ENCODE peak calls at places on chromosomes 11 and 22, in seven cellular contexts. Q, V, X, J, A, G and T are unnamed samples.

GRCh38 chr22:32355760-32356159 is 1.9 kb upstream of the RFPL3 start:
- DNase-seq in V (no peak), A (peak; percentile 28), X (no peak), Q (no peak), J (no peak), G (no peak), T (no peak)

GRCh38 chr22:28442951-28443876 is 236.4 kb downstream of the TTC28 start:
- DNase-seq in J (peak; percentile 81), X (peak; percentile 70), A (peak; percentile 43), Q (peak; percentile 64), G (peak; percentile 76), V (no peak), T (peak; percentile 52)

GRCh38 chr11:44592125-44592643 is 26.7 kb downstream of the CD82 start:
- DNase-seq in Q (peak; percentile 54), X (peak; percentile 66), G (no peak), V (no peak), A (no peak), J (no peak), T (no peak)

GRCh38 chr11:4466168-4466891 is 16.1 kb upstream of the OR52K1 start:
- DNase-seq in A (no peak), V (no peak), X (no peak), G (no peak), J (no peak), Q (no peak), T (no peak)

GRCh38 chr22:24563246-24563645 is 7.4 kb downstream of the SNRPD3 start:
- DNase-seq in J (no peak), A (no peak), V (no peak), X (no peak), Q (no peak), G (no peak), T (no peak)

GRCh38 chr11:128891410-128891861 is 280 bp downstream of the KCNJ5 start:
- DNase-seq in J (no peak), V (no peak), G (no peak), Q (no peak), X (no peak), A (no peak), T (no peak)

GRCh38 chr11:12066056-12066798 is 44.2 kb upstream of the MICAL2 start:
- DNase-seq in A (peak; percentile 99), Q (peak; percentile 65), G (no peak), J (no peak), V (no peak), X (peak; percentile 67), T (peak; percentile 91)

GRCh38 chr11:130648601-130649000 is 200.2 kb downstream of the ADAMTS15 start:
- DNase-seq in X (no peak), Q (no peak), G (peak; percentile 55), J (no peak), V (no peak), A (no peak), T (no peak)

GRCh38 chr22:19149047-19149883 is 827 bp downstream of the GSC2 start:
- DNase-seq in Q (no peak), V (peak; percentile 19), A (no peak), X (no peak), J (no peak), G (no peak), T (no peak)

GRCh38 chr11:105181100-105181499 is 41.5 kb upstream of the CARD18 start:
- DNase-seq in J (no peak), A (peak; percentile 70), V (no peak), Q (peak; percentile 24), X (no peak), G (no peak), T (peak; percentile 47)

GRCh38 chr11:112744041-112744440 is 217.2 kb upstream of the NCAM1 start:
- DNase-seq in X (no peak), J (no peak), V (no peak), Q (no peak), G (no peak), A (no peak), T (no peak)

GRCh38 chr11:12813371-12814225 is 139.4 kb downstream of the TEAD1 start:
- DNase-seq in V (no peak), Q (no peak), G (no peak), J (no peak), X (no peak), A (peak; percentile 66), T (no peak)

GRCh38 chr11:20360650-20361049 is 2.9 kb upstream of the HTATIP2 start:
- DNase-seq in Q (peak; percentile 25), J (no peak), A (peak; percentile 30), G (no peak), V (no peak), X (no peak), T (no peak)

GRCh38 chr22:19843107-19843856 is 11.4 kb downstream of the GNB1L start:
- DNase-seq in Q (no peak), G (no peak), V (no peak), J (no peak), X (no peak), A (no peak), T (no peak)

GRCh38 chr11:77821349-77821851 is 456 bp downstream of the AAMDC start:
- DNase-seq in Q (peak; percentile 21), X (peak; percentile 21), G (peak; percentile 64), V (peak; percentile 6), A (peak; percentile 14), J (no peak), T (no peak)

GRCh38 chr11:3867209-3868071 is 12.0 kb downstream of the STIM1 start:
- DNase-seq in X (no peak), G (no peak), V (no peak), Q (no peak), J (no peak), A (peak; percentile 69), T (no peak)

GRCh38 chr22:39090426-39091064 is 6.5 kb upstream of the APOBEC3H start:
- DNase-seq in J (no peak), X (no peak), V (peak; percentile 75), Q (no peak), G (no peak), A (peak; percentile 91), T (peak; percentile 90)

GRCh38 chr22:47367993-47368945 is 605.8 kb downstream of the TBC1D22A start:
- DNase-seq in A (no peak), V (no peak), Q (no peak), J (no peak), G (peak; percentile 50), X (no peak), T (peak; percentile 40)

GRCh38 chr22:40480996-40481395 is 110.6 kb downstream of the SGSM3 start:
- DNase-seq in A (no peak), X (no peak), Q (no peak), V (no peak), J (no peak), G (no peak), T (no peak)

GRCh38 chr22:47189056-47189916 is 426.8 kb downstream of the TBC1D22A start:
- DNase-seq in G (peak; percentile 40), V (no peak), X (no peak), J (no peak), A (no peak), Q (no peak), T (no peak)

GRCh38 chr22:39472570-39473556 is 16.1 kb downstream of the MGAT3 start:
- DNase-seq in Q (no peak), J (no peak), X (no peak), V (no peak), A (no peak), G (no peak), T (no peak)

GRCh38 chr11:1227551-1228182 is 4.8 kb downstream of the MUC5B start:
- DNase-seq in X (no peak), A (no peak), V (no peak), J (no peak), G (peak; percentile 55), Q (no peak), T (peak; percentile 64)

GRCh38 chr22:35783943-35784614 is 66.4 kb downstream of the APOL5 start:
- DNase-seq in A (peak; percentile 72), X (no peak), G (no peak), J (no peak), Q (no peak), V (no peak), T (peak; percentile 80)